ENCODE peak calls at places on chromosome 14, in eight cellular contexts. U, P, K, W, R, F, Z and I are unnamed samples.

GRCh38 chr14:80291099-80291498 is 79.8 kb upstream of the DIO2 start:
- DNase-seq in U (no peak), P (no peak), K (no peak), W (no peak), R (no peak), F (peak), Z (no peak), I (peak)

GRCh38 chr14:68795602-68796417 is 2.9 kb upstream of the ZFP36L1 start:
- DNase-seq in U (peak), P (peak), K (peak), W (no peak), R (peak), F (peak), Z (peak), I (no peak)

GRCh38 chr14:92759679-92760523 is 11.5 kb upstream of the LGMN start:
- DNase-seq in U (no peak), P (no peak), K (no peak), W (no peak), R (no peak), F (no peak), Z (no peak), I (peak)

GRCh38 chr14:24246765-24247212 is 4.4 kb upstream of the TINF2 start:
- DNase-seq in U (no peak), P (no peak), K (no peak), W (no peak), R (no peak), F (no peak), Z (no peak), I (no peak)

GRCh38 chr14:68513137-68513536 is 279.7 kb downstream of the ZFP36L1 start:
- DNase-seq in U (no peak), P (no peak), K (no peak), W (no peak), R (no peak), F (no peak), Z (no peak), I (no peak)

GRCh38 chr14:80628547-80628946 is 313.0 kb downstream of the CEP128 start:
- DNase-seq in U (no peak), P (no peak), K (no peak), W (no peak), R (no peak), F (no peak), Z (no peak), I (no peak)

GRCh38 chr14:104424406-104425072 is 155.0 kb upstream of the C14orf180 start:
- DNase-seq in U (no peak), P (peak), K (no peak), W (no peak), R (peak), F (no peak), Z (no peak), I (no peak)

GRCh38 chr14:38662781-38663180 is 406.9 kb upstream of the CLEC14A start:
- DNase-seq in U (no peak), P (no peak), K (no peak), W (no peak), R (no peak), F (no peak), Z (no peak), I (no peak)

GRCh38 chr14:102046337-102047278 is 40.2 kb downstream of the HSP90AA1 start:
- DNase-seq in U (peak), P (peak), K (peak), W (peak), R (peak), F (peak), Z (peak), I (no peak)

GRCh38 chr14:77044776-77045569 is 16.5 kb upstream of the IRF2BPL start:
- DNase-seq in U (peak), P (no peak), K (peak), W (no peak), R (no peak), F (peak), Z (no peak), I (no peak)

GRCh38 chr14:75277000-75277795 is 1.4 kb upstream of the FOS start:
- DNase-seq in U (peak), P (peak), K (peak), W (no peak), R (peak), F (peak), Z (peak), I (no peak)

GRCh38 chr14:100295376-100296105 is 10.7 kb downstream of the SLC25A29 start:
- DNase-seq in U (no peak), P (no peak), K (no peak), W (no peak), R (peak), F (no peak), Z (no peak), I (no peak)

GRCh38 chr14:50059773-50060629 is 56.4 kb downstream of the VCPKMT start:
- DNase-seq in U (no peak), P (no peak), K (no peak), W (no peak), R (no peak), F (no peak), Z (no peak), I (no peak)

GRCh38 chr14:97056086-97056485 is 258.9 kb downstream of the VRK1 start:
- DNase-seq in U (no peak), P (no peak), K (no peak), W (no peak), R (no peak), F (no peak), Z (no peak), I (no peak)

GRCh38 chr14:104676694-104677505 is 12.5 kb upstream of the INF2 start:
- DNase-seq in U (no peak), P (peak), K (peak), W (no peak), R (peak), F (no peak), Z (peak), I (no peak)

GRCh38 chr14:88323520-88324199 is 591 bp upstream of the KCNK10 start:
- DNase-seq in U (peak), P (peak), K (no peak), W (no peak), R (no peak), F (no peak), Z (no peak), I (no peak)

GRCh38 chr14:85402546-85403162 is 127.3 kb upstream of the FLRT2 start:
- DNase-seq in U (no peak), P (no peak), K (no peak), W (no peak), R (no peak), F (peak), Z (no peak), I (no peak)

GRCh38 chr14:101007765-101008164 is 104.2 kb upstream of the RTL1 start:
- DNase-seq in U (no peak), P (no peak), K (no peak), W (no peak), R (no peak), F (no peak), Z (no peak), I (no peak)

GRCh38 chr14:23447634-23448353 is 12.3 kb upstream of the MYH7 start:
- DNase-seq in U (no peak), P (no peak), K (no peak), W (no peak), R (no peak), F (no peak), Z (no peak), I (no peak)

GRCh38 chr14:20934148-20934762 is 21.0 kb upstream of the RNASE2 start:
- DNase-seq in U (peak), P (peak), K (no peak), W (no peak), R (peak), F (peak), Z (no peak), I (no peak)

GRCh38 chr14:29782041-29782440 is 145.6 kb downstream of the PRKD1 start:
- DNase-seq in U (no peak), P (no peak), K (no peak), W (no peak), R (no peak), F (no peak), Z (no peak), I (no peak)

GRCh38 chr14:96400495-96400894 is 8.6 kb downstream of the AK7 start:
- DNase-seq in U (no peak), P (no peak), K (no peak), W (no peak), R (no peak), F (no peak), Z (no peak), I (no peak)

GRCh38 chr14:98189521-98189920 is 1082.5 kb downstream of the BCL11B start:
- DNase-seq in U (no peak), P (no peak), K (no peak), W (no peak), R (no peak), F (no peak), Z (no peak), I (peak)

GRCh38 chr14:63388766-63389431 is 70.2 kb upstream of the GPHB5 start:
- DNase-seq in U (peak), P (peak), K (peak), W (peak), R (no peak), F (peak), Z (peak), I (peak)

GRCh38 chr14:92040431-92041040 is 677 bp upstream of the TRIP11 start:
- DNase-seq in U (peak), P (no peak), K (no peak), W (no peak), R (no peak), F (peak), Z (no peak), I (peak)

GRCh38 chr14:96064866-96065265 is 25.7 kb downstream of the C14orf132 start:
- DNase-seq in U (no peak), P (no peak), K (no peak), W (no peak), R (peak), F (no peak), Z (no peak), I (no peak)

GRCh38 chr14:76995279-76996035 is 33.1 kb downstream of the IRF2BPL start:
- DNase-seq in U (no peak), P (no peak), K (no peak), W (no peak), R (no peak), F (no peak), Z (no peak), I (no peak)

GRCh38 chr14:75418779-75419768 is 8.7 kb upstream of the JDP2 start:
- DNase-seq in U (no peak), P (peak), K (no peak), W (no peak), R (no peak), F (no peak), Z (no peak), I (peak)

GRCh38 chr14:106506901-106507305 is 980.5 kb downstream of the TMEM121 start:
- DNase-seq in U (no peak), P (no peak), K (no peak), W (no peak), R (no peak), F (no peak), Z (no peak), I (peak)

GRCh38 chr14:75077794-75078193 is 8.4 kb downstream of the ZC2HC1C start:
- DNase-seq in U (no peak), P (no peak), K (no peak), W (no peak), R (no peak), F (no peak), Z (no peak), I (no peak)

GRCh38 chr14:80681651-80682050 is 259.9 kb downstream of the CEP128 start:
- DNase-seq in U (no peak), P (no peak), K (no peak), W (no peak), R (no peak), F (no peak), Z (no peak), I (no peak)

GRCh38 chr14:105119410-105120025 is 49.1 kb downstream of the JAG2 start:
- DNase-seq in U (no peak), P (no peak), K (no peak), W (no peak), R (peak), F (no peak), Z (no peak), I (no peak)

DNA sequence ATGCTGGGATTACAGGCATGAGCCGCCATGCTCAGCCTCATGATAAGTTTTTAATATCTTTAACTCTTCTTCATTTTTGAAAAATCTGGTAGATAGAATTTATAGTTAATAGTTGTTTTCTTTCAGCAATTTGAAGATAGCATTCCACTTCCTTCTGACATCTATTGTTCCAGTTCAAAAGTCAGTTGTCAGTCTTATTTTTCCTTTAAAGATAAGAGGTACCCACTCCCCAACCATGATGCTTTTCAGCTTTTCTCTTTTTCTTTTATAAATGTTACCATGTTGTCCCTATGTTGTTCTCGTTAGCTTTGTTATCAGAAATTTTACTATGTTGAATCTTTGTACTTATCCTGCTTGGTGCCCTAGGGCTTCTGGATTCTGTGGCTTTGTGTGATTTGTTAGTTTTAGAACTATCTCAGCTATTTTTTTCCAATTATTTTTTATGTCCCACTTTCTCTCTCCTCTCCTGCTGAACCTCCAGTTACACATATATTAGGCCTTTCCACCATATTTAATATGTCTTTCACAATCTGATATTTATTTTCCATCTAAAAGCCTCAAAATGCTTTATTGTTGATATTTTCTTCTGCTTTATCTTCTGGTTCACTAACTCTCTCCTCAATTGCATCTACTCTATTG is 181.6 kb upstream of the FOXN3 start:
- DNase-seq in U (peak), P (no peak), K (no peak), W (no peak), R (no peak), F (peak), Z (no peak), I (no peak)
- H3K4me3 ChIP-seq in U (no peak), P (no peak), K (no peak), W (no peak), R (no peak), F (no peak), Z (no peak), I (no peak)

GRCh38 chr14:73784988-73785313 is 66.7 kb upstream of the PTGR2 start:
- DNase-seq in U (no peak), P (no peak), K (no peak), W (no peak), R (no peak), F (no peak), Z (no peak), I (no peak)
- H3K4me3 ChIP-seq in U (peak), P (peak), K (peak), W (peak), R (peak), F (peak), Z (no peak), I (peak)

GRCh38 chr14:72559669-72560068 is 334.2 kb downstream of the DPF3 start:
- DNase-seq in U (no peak), P (no peak), K (no peak), W (no peak), R (no peak), F (no peak), Z (no peak), I (no peak)
- H3K4me3 ChIP-seq in U (no peak), P (no peak), K (no peak), W (no peak), R (no peak), F (no peak), Z (no peak), I (no peak)

GRCh38 chr14:66541627-66542026 is 33.7 kb downstream of the GPHN start:
- DNase-seq in U (peak), P (no peak), K (no peak), W (no peak), R (no peak), F (no peak), Z (no peak), I (no peak)
- H3K4me3 ChIP-seq in U (no peak), P (no peak), K (no peak), W (no peak), R (no peak), F (no peak), Z (no peak), I (no peak)

GRCh38 chr14:61065671-61066070 is 84.6 kb downstream of the SLC38A6 start:
- DNase-seq in U (no peak), P (no peak), K (no peak), W (no peak), R (no peak), F (no peak), Z (no peak), I (no peak)

GRCh38 chr14:61063461-61063860 is 82.4 kb downstream of the SLC38A6 start:
- DNase-seq in U (no peak), P (no peak), K (no peak), W (no peak), R (no peak), F (no peak), Z (no peak), I (no peak)

GRCh38 chr14:61064210-61064609 is 83.2 kb downstream of the SLC38A6 start:
- DNase-seq in U (no peak), P (no peak), K (no peak), W (no peak), R (no peak), F (no peak), Z (no peak), I (no peak)

GRCh38 chr14:61064866-61065265 is 83.8 kb downstream of the SLC38A6 start:
- DNase-seq in U (no peak), P (no peak), K (no peak), W (no peak), R (no peak), F (no peak), Z (no peak), I (no peak)
- H3K4me3 ChIP-seq in U (no peak), P (no peak), K (no peak), W (no peak), R (no peak), F (no peak), Z (no peak), I (no peak)

GRCh38 chr14:65303185-65303901 is 109.2 kb upstream of the FUT8 start:
- DNase-seq in U (peak), P (no peak), K (no peak), W (no peak), R (no peak), F (peak), Z (no peak), I (no peak)
- H3K4me3 ChIP-seq in U (no peak), P (no peak), K (no peak), W (no peak), R (no peak), F (no peak), Z (no peak), I (no peak)

GRCh38 chr14:71932229-71932951 is at the start of gene RGS6:
- DNase-seq in U (peak), P (peak), K (no peak), W (no peak), R (no peak), F (no peak), Z (peak), I (peak)
- H3K4me3 ChIP-seq in U (no peak), P (peak), K (peak), W (no peak), R (peak), F (no peak), Z (no peak), I (no peak)